ENCODE peak calls at places on chromosomes 4 and X, in ten cellular contexts. Y is left ventricle myocardium inferior, N is sigmoid colon, L is Calu3, U is osteocyte, M is Caco-2, V is cardiac fibroblast, C is epithelial cell of esophagus, H is pancreas, E is heart left ventricle. T is an unnamed sample.

GRCh38 chr4:139814285-139815015 is 148.8 kb downstream of the MGST2 start:
- DNase-seq in N (no peak), L (no peak), C (peak; percentile 80), V (no peak), H (no peak), M (no peak), E (no peak), U (no peak), Y (no peak), T (no peak)

GRCh38 chrX:97065973-97066372 is 182.3 kb downstream of the RPA4 start:
- DNase-seq in H (no peak), Y (no peak), M (no peak), N (no peak), C (peak; percentile 30), L (no peak), U (no peak), E (no peak), V (peak; percentile 39), T (no peak)

GRCh38 chrX:17266171-17266570 is 108.8 kb upstream of the NHS start:
- DNase-seq in V (no peak), U (no peak), N (no peak), L (no peak), Y (no peak), C (no peak), H (no peak), M (no peak), E (no peak), T (no peak)

GRCh38 chrX:36963852-36964251 is 44.3 kb upstream of the FAM47C start:
- DNase-seq in C (no peak), Y (no peak), M (no peak), L (no peak), H (peak; percentile 16), V (no peak), U (no peak), E (no peak), N (no peak), T (peak; percentile 15)

GRCh38 chr4:40458109-40458508 is 123.0 kb downstream of the CHRNA9 start:
- DNase-seq in V (no peak), L (no peak), H (no peak), M (no peak), Y (no peak), N (no peak), C (peak; percentile 38), U (no peak), E (no peak), T (no peak)

GRCh38 chr4:75733369-75733768 is 9.0 kb downstream of the USO1 start:
- DNase-seq in M (no peak), E (no peak), H (no peak), U (no peak), Y (no peak), L (no peak), N (no peak), V (peak; percentile 61), C (no peak), T (no peak)

GRCh38 chrX:135596495-135596894 is 76.0 kb downstream of the INTS6L start:
- DNase-seq in L (peak; percentile 20), C (peak; percentile 38), U (no peak), H (peak; percentile 40), V (peak; percentile 26), Y (peak; percentile 14), N (no peak), M (peak; percentile 36), E (peak; percentile 38), T (peak; percentile 59)

GRCh38 chr4:6328526-6328925 is 58.9 kb downstream of the WFS1 start:
- DNase-seq in L (no peak), N (no peak), U (no peak), V (no peak), M (no peak), Y (no peak), E (peak; percentile 37), C (no peak), H (no peak), T (no peak)

DNA sequence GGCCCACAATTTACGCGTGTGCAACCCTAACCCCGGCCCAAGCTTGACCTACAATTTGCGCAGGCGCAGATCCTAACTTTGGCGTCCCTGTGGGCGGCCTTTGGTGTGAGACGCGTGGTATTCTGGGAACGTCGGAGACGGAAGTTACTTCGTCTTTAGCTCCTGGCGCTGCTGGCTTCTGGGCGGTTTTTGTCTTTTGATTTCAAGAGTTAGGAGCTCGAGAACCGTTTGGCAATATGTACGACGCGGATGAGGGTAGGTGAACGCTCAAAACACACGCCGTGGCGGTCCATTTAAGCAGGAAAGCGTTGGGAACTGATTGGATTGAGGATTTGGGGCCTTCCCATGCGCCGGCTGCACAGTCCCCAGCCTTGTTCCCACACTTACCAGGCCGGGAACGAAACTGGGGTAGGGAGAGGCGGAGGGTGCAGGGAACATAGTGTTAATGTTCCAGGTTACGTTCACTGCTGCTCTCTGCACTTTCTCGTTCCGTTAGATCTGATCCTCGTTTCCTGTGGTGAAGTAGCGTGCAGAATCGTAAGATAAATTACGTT is at the start of gene POLR2B:
- DNase-seq in H (peak; percentile 93), M (peak; percentile 96), C (peak; percentile 97), Y (peak; percentile 95), N (peak; percentile 97), L (peak; percentile 87), V (peak; percentile 96), U (peak; percentile 97), E (peak; percentile 97), T (peak; percentile 94)
- TF ChIP-seq CTCF in H (no peak), M (no peak), C (no peak), Y (no peak), N (no peak), L (no peak), V (no peak), U (no peak), E (no peak), T (no peak)

DNA sequence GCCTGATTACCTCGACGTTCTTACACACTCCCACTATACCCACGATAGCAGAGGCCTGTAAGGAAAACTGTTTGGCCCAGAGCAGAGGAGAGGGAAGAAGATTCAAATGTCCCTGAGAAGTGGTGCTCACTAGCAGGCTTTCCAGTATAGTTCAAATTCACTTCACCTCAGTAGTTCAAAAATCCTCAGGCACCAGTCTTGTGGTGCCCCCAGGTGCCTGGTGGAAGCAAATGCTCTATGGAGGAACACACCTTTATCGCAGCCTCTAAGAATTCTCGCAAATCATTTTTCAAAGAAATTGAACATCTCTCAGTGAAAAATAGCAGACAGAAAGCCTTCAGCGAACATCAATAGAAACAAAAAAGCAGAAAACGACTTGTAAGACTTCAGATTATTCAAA is 12.2 kb upstream of the MTMR1 start:
- DNase-seq in M (no peak), V (peak; percentile 44), Y (no peak), H (no peak), U (no peak), E (no peak), N (no peak), C (peak; percentile 50), L (peak; percentile 26), T (no peak)
- TF ChIP-seq CTCF in M (no peak), V (peak; percentile 47), Y (peak; percentile 57), H (peak; percentile 30), U (peak; percentile 58), E (peak; percentile 33), N (no peak), C (peak; percentile 68), L (peak; percentile 22), T (peak; percentile 22)

GRCh38 chr4:151604238-151604637 is 156.6 kb downstream of the GATB start:
- DNase-seq in M (no peak), L (no peak), Y (no peak), H (no peak), U (no peak), V (peak; percentile 44), E (no peak), N (no peak), C (peak; percentile 21), T (no peak)
- TF ChIP-seq CTCF in M (peak; percentile 62), L (no peak), Y (peak; percentile 38), H (peak; percentile 28), U (peak; percentile 66), V (peak; percentile 49), E (peak; percentile 15), N (no peak), C (peak; percentile 43), T (no peak)

GRCh38 chr4:25795091-25795490 is 67.7 kb downstream of the SEL1L3 start:
- DNase-seq in U (no peak), M (no peak), V (no peak), N (no peak), H (no peak), Y (no peak), E (no peak), C (no peak), L (no peak), T (no peak)

GRCh38 chr4:25792843-25793242 is 69.9 kb downstream of the SEL1L3 start:
- DNase-seq in C (peak; percentile 59), H (no peak), E (no peak), U (no peak), V (no peak), M (no peak), N (no peak), Y (no peak), L (no peak), T (no peak)

GRCh38 chr4:25790024-25790423 is 72.8 kb downstream of the SEL1L3 start:
- DNase-seq in Y (no peak), L (no peak), U (no peak), N (no peak), H (no peak), V (no peak), M (no peak), E (no peak), C (no peak), T (no peak)

GRCh38 chr4:25788839-25789238 is 73.9 kb downstream of the SEL1L3 start:
- DNase-seq in Y (no peak), U (no peak), C (peak; percentile 45), N (no peak), V (no peak), E (no peak), M (no peak), H (no peak), L (no peak), T (no peak)

GRCh38 chr4:25792200-25792791 is 70.5 kb downstream of the SEL1L3 start:
- DNase-seq in L (peak; percentile 71), M (peak; percentile 43), U (no peak), N (no peak), V (peak; percentile 21), E (no peak), C (peak; percentile 49), Y (no peak), H (peak; percentile 82), T (peak; percentile 25)
- TF ChIP-seq CTCF in L (peak; percentile 59), M (peak; percentile 52), U (peak; percentile 33), N (no peak), V (peak; percentile 28), E (peak; percentile 14), C (peak; percentile 50), Y (peak; percentile 52), H (peak; percentile 49), T (no peak)